ENCODE peak calls at places on chromosomes 4 and X, in five cellular contexts. D is effector memory CD8-positive, alpha-beta T cell; K is A549; M is HEK293T; U is GM06990. S is an unnamed sample.

GRCh38 chr4:41076481-41076880 is 137.9 kb downstream of the APBB2 start:
- DNase-seq in D (no peak), K (no peak), M (no peak), U (no peak), S (no peak)

GRCh38 chr4:83548151-83548905 is 12.4 kb downstream of the GPAT3 start:
- DNase-seq in D (peak), K (peak), M (no peak), U (peak), S (peak)

GRCh38 chr4:183618681-183619080 is 40.3 kb downstream of the RWDD4 start:
- DNase-seq in D (no peak), K (no peak), M (no peak), U (no peak), S (peak)

GRCh38 chr4:900721-901120 is 31.4 kb downstream of the GAK start:
- DNase-seq in D (no peak), K (no peak), M (no peak), U (no peak), S (no peak)

GRCh38 chr4:530017-530781 is 31.2 kb downstream of the PIGG start:
- DNase-seq in D (no peak), K (no peak), M (no peak), U (no peak), S (no peak)

GRCh38 chrX:105837227-105837626 is 14.9 kb downstream of the NRK start:
- DNase-seq in D (no peak), K (no peak), M (peak), U (no peak), S (no peak)

GRCh38 chr4:10346023-10346422 is 111.2 kb downstream of the ZNF518B start:
- DNase-seq in D (no peak), K (no peak), M (no peak), U (no peak), S (peak)

GRCh38 chr4:188015025-188015778 is 19.6 kb downstream of the ZFP42 start:
- DNase-seq in D (no peak), K (no peak), M (no peak), U (no peak), S (no peak)

GRCh38 chr4:105990933-105991332 is 95.7 kb downstream of the NPNT start:
- DNase-seq in D (no peak), K (no peak), M (no peak), U (no peak), S (no peak)

GRCh38 chr4:75924309-75924708 is 16.5 kb downstream of the NAAA start:
- DNase-seq in D (no peak), K (no peak), M (no peak), U (no peak), S (no peak)

GRCh38 chrX:133985164-133986007 is at the start of gene GPC3:
- DNase-seq in D (no peak), K (peak), M (peak), U (no peak), S (peak)

GRCh38 chrX:31139966-31140365 is 68.1 kb upstream of the FTHL17 start:
- DNase-seq in D (no peak), K (no peak), M (no peak), U (no peak), S (no peak)

GRCh38 chr4:56272003-56272402 is 115.3 kb downstream of the AASDH start:
- DNase-seq in D (no peak), K (no peak), M (no peak), U (no peak), S (no peak)

GRCh38 chrX:68703849-68704248 is 56.4 kb downstream of the STARD8 start:
- DNase-seq in D (no peak), K (no peak), M (no peak), U (no peak), S (no peak)

GRCh38 chr4:84024405-84024804 is 474.7 kb downstream of the NKX6-1 start:
- DNase-seq in D (no peak), K (no peak), M (no peak), U (no peak), S (no peak)

GRCh38 chr4:88660446-88661294 is 37.0 kb downstream of the NAP1L5 start:
- DNase-seq in D (no peak), K (no peak), M (no peak), U (no peak), S (no peak)

GRCh38 chrX:100831219-100831946 is 11.2 kb downstream of the CSTF2 start:
- DNase-seq in D (no peak), K (no peak), M (no peak), U (no peak), S (no peak)

GRCh38 chr4:55545133-55545532 is 1.6 kb downstream of the CLOCK start:
- DNase-seq in D (no peak), K (no peak), M (no peak), U (no peak), S (peak)

GRCh38 chrX:8067754-8068469 is 103.2 kb downstream of the VCX2 start:
- DNase-seq in D (no peak), K (no peak), M (no peak), U (no peak), S (no peak)

GRCh38 chr4:147863111-147863747 is 131.3 kb downstream of the ARHGAP10 start:
- DNase-seq in D (no peak), K (no peak), M (no peak), U (no peak), S (no peak)

GRCh38 chr4:42280327-42281095 is 116.8 kb upstream of the SHISA3 start:
- DNase-seq in D (no peak), K (no peak), M (peak), U (no peak), S (peak)

GRCh38 chr4:48796191-48796926 is 16.3 kb upstream of the FRYL start:
- DNase-seq in D (no peak), K (no peak), M (no peak), U (no peak), S (no peak)